ENCODE peak calls at places on chromosomes 4 and X, in five cellular contexts. S is neural crest cell, X is HT-29, Z is right cardiac atrium, Q is hippocampal formation. P is an unnamed sample.

GRCh38 chr4:94298725-94299252 is 43.8 kb downstream of the HPGDS start:
- DNase-seq in S (no peak), X (no peak), Z (no peak), Q (no peak), P (no peak)

GRCh38 chr4:152864361-152864760 is 71.8 kb upstream of the FHDC1 start:
- DNase-seq in S (no peak), X (no peak), Z (no peak), Q (no peak), P (no peak)

GRCh38 chrX:129786210-129786651 is 6.5 kb downstream of the SASH3 start:
- DNase-seq in S (no peak), X (no peak), Z (no peak), Q (no peak), P (no peak)

GRCh38 chr4:44447563-44448504 is 775 bp downstream of the KCTD8 start:
- DNase-seq in S (peak), X (no peak), Z (peak), Q (peak), P (no peak)

GRCh38 chr4:126451237-126451885 is 1136.6 kb downstream of the FAT4 start:
- DNase-seq in S (no peak), X (no peak), Z (no peak), Q (no peak), P (no peak)

GRCh38 chr4:140249351-140249750 is 95.4 kb upstream of the MAML3 start:
- DNase-seq in S (no peak), X (no peak), Z (no peak), Q (no peak), P (no peak)

GRCh38 chrX:40845331-40845911 is 110.1 kb upstream of the MED14 start:
- DNase-seq in S (no peak), X (no peak), Z (peak), Q (peak), P (no peak)

GRCh38 chr4:6345096-6345830 is 75.6 kb downstream of the WFS1 start:
- DNase-seq in S (no peak), X (no peak), Z (no peak), Q (no peak), P (no peak)

GRCh38 chr4:92501456-92501855 is 197.7 kb downstream of the GRID2 start:
- DNase-seq in S (no peak), X (no peak), Z (no peak), Q (no peak), P (no peak)

GRCh38 chr4:137070614-137071013 is 461.7 kb downstream of the PCDH18 start:
- DNase-seq in S (no peak), X (no peak), Z (no peak), Q (no peak), P (no peak)

GRCh38 chr4:179307297-179308136 is 1865.3 kb upstream of the AGA start:
- DNase-seq in S (peak), X (peak), Z (no peak), Q (no peak), P (no peak)

GRCh38 chr4:72031868-72032619 is at the start of gene NPFFR2:
- DNase-seq in S (peak), X (no peak), Z (peak), Q (no peak), P (no peak)

GRCh38 chr4:142567199-142567598 is 278.9 kb downstream of the INPP4B start:
- DNase-seq in S (no peak), X (peak), Z (no peak), Q (no peak), P (no peak)

GRCh38 chrX:33045245-33045644 is 166.1 kb downstream of the DMD start:
- DNase-seq in S (no peak), X (no peak), Z (no peak), Q (no peak), P (no peak)

GRCh38 chr4:89158884-89159503 is 47.7 kb downstream of the TIGD2 start:
- DNase-seq in S (no peak), X (peak), Z (no peak), Q (peak), P (peak)

P was measured in NCI-H526 treated with DMSO at 0.1 percent for 48 hours.